ENCODE peak calls at places on chromosomes 4 and X, in eight cellular contexts. One of them, this sample, is unnamed.
A peak's percentile ranks its signal among the peaks of the same experiment; 100 is the strongest.

GRCh38 chr4:75254745-75255144 is 259.5 kb downstream of the RCHY1 start:
- DNase-seq in GOT3: no peak
- DNase-seq in kidney tubule cell: no peak
- DNase-seq in AG08395: no peak
- DNase-seq in AG09319: no peak
- DNase-seq in stimulated activated CD4-positive, alpha-beta T cell treated with anti-CD3 and anti-CD28 coated beads, Interleukin-2, amount 100 ng/mL, for 24 hours: no peak
- DNase-seq in T-helper 2 cell: no peak
- DNase-seq in fibroblast of mammary gland: peak; percentile 27
- DNase-seq in this sample: no peak

GRCh38 chrX:69412661-69413060 is 91.5 kb upstream of the NALF2 start:
- DNase-seq in GOT3: no peak
- DNase-seq in kidney tubule cell: no peak
- DNase-seq in AG08395: no peak
- DNase-seq in AG09319: no peak
- DNase-seq in stimulated activated CD4-positive, alpha-beta T cell treated with anti-CD3 and anti-CD28 coated beads, Interleukin-2, amount 100 ng/mL, for 24 hours: no peak
- DNase-seq in T-helper 2 cell: no peak
- DNase-seq in fibroblast of mammary gland: no peak
- DNase-seq in this sample: no peak

GRCh38 chrX:119468930-119469635 is 839 bp downstream of the SLC25A5 start:
- DNase-seq in GOT3: peak; percentile 34
- DNase-seq in kidney tubule cell: peak; percentile 83
- DNase-seq in AG08395: peak; percentile 70
- DNase-seq in AG09319: peak; percentile 44
- DNase-seq in stimulated activated CD4-positive, alpha-beta T cell treated with anti-CD3 and anti-CD28 coated beads, Interleukin-2, amount 100 ng/mL, for 24 hours: peak; percentile 90
- DNase-seq in T-helper 2 cell: peak; percentile 78
- DNase-seq in fibroblast of mammary gland: peak; percentile 72
- DNase-seq in this sample: peak; percentile 54

GRCh38 chr4:5785806-5786680 is 75.0 kb downstream of the EVC start:
- DNase-seq in GOT3: no peak
- DNase-seq in kidney tubule cell: peak; percentile 66
- DNase-seq in AG08395: peak; percentile 38
- DNase-seq in AG09319: peak; percentile 66
- DNase-seq in stimulated activated CD4-positive, alpha-beta T cell treated with anti-CD3 and anti-CD28 coated beads, Interleukin-2, amount 100 ng/mL, for 24 hours: no peak
- DNase-seq in T-helper 2 cell: no peak
- DNase-seq in fibroblast of mammary gland: peak; percentile 85
- DNase-seq in this sample: peak; percentile 43

GRCh38 chr4:173056271-173056670 is 112.3 kb upstream of the GALNT7 start:
- DNase-seq in GOT3: no peak
- DNase-seq in kidney tubule cell: peak; percentile 26
- DNase-seq in AG08395: no peak
- DNase-seq in AG09319: no peak
- DNase-seq in stimulated activated CD4-positive, alpha-beta T cell treated with anti-CD3 and anti-CD28 coated beads, Interleukin-2, amount 100 ng/mL, for 24 hours: no peak
- DNase-seq in T-helper 2 cell: no peak
- DNase-seq in fibroblast of mammary gland: no peak
- DNase-seq in this sample: no peak

GRCh38 chr4:56215901-56216300 is 171.4 kb downstream of the AASDH start:
- DNase-seq in GOT3: no peak
- DNase-seq in kidney tubule cell: peak; percentile 13
- DNase-seq in AG08395: peak; percentile 29
- DNase-seq in AG09319: no peak
- DNase-seq in stimulated activated CD4-positive, alpha-beta T cell treated with anti-CD3 and anti-CD28 coated beads, Interleukin-2, amount 100 ng/mL, for 24 hours: no peak
- DNase-seq in T-helper 2 cell: no peak
- DNase-seq in fibroblast of mammary gland: peak; percentile 63
- DNase-seq in this sample: peak; percentile 3

GRCh38 chr4:52718123-52718522 is 33.1 kb downstream of the ERVMER34-1 start:
- DNase-seq in GOT3: no peak
- DNase-seq in kidney tubule cell: peak; percentile 61
- DNase-seq in AG08395: no peak
- DNase-seq in AG09319: no peak
- DNase-seq in stimulated activated CD4-positive, alpha-beta T cell treated with anti-CD3 and anti-CD28 coated beads, Interleukin-2, amount 100 ng/mL, for 24 hours: no peak
- DNase-seq in T-helper 2 cell: no peak
- DNase-seq in fibroblast of mammary gland: peak; percentile 67
- DNase-seq in this sample: no peak

GRCh38 chr4:20386906-20387305 is 135.2 kb downstream of the SLIT2 start:
- DNase-seq in GOT3: no peak
- DNase-seq in kidney tubule cell: no peak
- DNase-seq in AG08395: no peak
- DNase-seq in AG09319: no peak
- DNase-seq in stimulated activated CD4-positive, alpha-beta T cell treated with anti-CD3 and anti-CD28 coated beads, Interleukin-2, amount 100 ng/mL, for 24 hours: no peak
- DNase-seq in T-helper 2 cell: no peak
- DNase-seq in fibroblast of mammary gland: no peak
- DNase-seq in this sample: no peak

GRCh38 chr4:7045961-7046921 is 3.1 kb downstream of the TADA2B start:
- DNase-seq in GOT3: no peak
- DNase-seq in kidney tubule cell: peak; percentile 93
- DNase-seq in AG08395: no peak
- DNase-seq in AG09319: no peak
- DNase-seq in stimulated activated CD4-positive, alpha-beta T cell treated with anti-CD3 and anti-CD28 coated beads, Interleukin-2, amount 100 ng/mL, for 24 hours: no peak
- DNase-seq in T-helper 2 cell: no peak
- DNase-seq in fibroblast of mammary gland: no peak
- DNase-seq in this sample: no peak

GRCh38 chrX:12042615-12043014 is 95.7 kb upstream of the FRMPD4 start:
- DNase-seq in GOT3: no peak
- DNase-seq in kidney tubule cell: no peak
- DNase-seq in AG08395: no peak
- DNase-seq in AG09319: no peak
- DNase-seq in stimulated activated CD4-positive, alpha-beta T cell treated with anti-CD3 and anti-CD28 coated beads, Interleukin-2, amount 100 ng/mL, for 24 hours: no peak
- DNase-seq in T-helper 2 cell: no peak
- DNase-seq in fibroblast of mammary gland: no peak
- DNase-seq in this sample: no peak